ENCODE peak calls at places on chromosomes 4 and X, in seven cellular contexts. L, F, I, R, K, N and S are unnamed samples.

GRCh38 chr4:109046549-109047171 is 255.8 kb downstream of the COL25A1 start:
- DNase-seq in L (peak), F (no peak), I (no peak), R (peak), K (no peak), N (peak), S (no peak)

GRCh38 chr4:23171971-23172370 is 479.2 kb downstream of the GBA3 start:
- DNase-seq in L (no peak), F (no peak), I (no peak), R (no peak), K (no peak), N (no peak), S (no peak)

GRCh38 chr4:56128231-56128630 is 179.5 kb downstream of the CEP135 start:
- DNase-seq in L (peak), F (no peak), I (peak), R (no peak), K (no peak), N (peak), S (no peak)

GRCh38 chrX:44428989-44429627 is 85.6 kb upstream of the EFHC2 start:
- DNase-seq in L (no peak), F (no peak), I (no peak), R (no peak), K (no peak), N (no peak), S (no peak)

GRCh38 chr4:175998782-175999181 is 66.9 kb upstream of the WDR17 start:
- DNase-seq in L (no peak), F (no peak), I (no peak), R (peak), K (peak), N (no peak), S (no peak)

GRCh38 chrX:48957477-48957826 is at the start of gene OTUD5:
- DNase-seq in L (no peak), F (peak), I (peak), R (peak), K (no peak), N (no peak), S (peak)

GRCh38 chr4:138891610-138892009 is 124.0 kb upstream of the NOCT start:
- DNase-seq in L (no peak), F (no peak), I (peak), R (no peak), K (no peak), N (no peak), S (no peak)

GRCh38 chr4:153274967-153275366 is 69.5 kb upstream of the MND1 start:
- DNase-seq in L (no peak), F (no peak), I (no peak), R (no peak), K (no peak), N (no peak), S (no peak)

GRCh38 chr4:105483840-105484239 is 10.0 kb upstream of the PPA2 start:
- DNase-seq in L (peak), F (no peak), I (no peak), R (no peak), K (no peak), N (no peak), S (no peak)

GRCh38 chrX:66012094-66012534 is 27.8 kb downstream of the VSIG4 start:
- DNase-seq in L (no peak), F (no peak), I (no peak), R (no peak), K (no peak), N (no peak), S (no peak)

GRCh38 chr4:154551872-154552686 is 1.9 kb upstream of the PLRG1 start:
- DNase-seq in L (peak), F (peak), I (peak), R (peak), K (peak), N (peak), S (peak)

GRCh38 chr4:183721207-183722081 is 62.4 kb downstream of the TRAPPC11 start:
- DNase-seq in L (peak), F (peak), I (no peak), R (peak), K (peak), N (no peak), S (no peak)

GRCh38 chr4:185896832-185897475 is 85.0 kb upstream of the SORBS2 start:
- DNase-seq in L (no peak), F (no peak), I (no peak), R (no peak), K (no peak), N (no peak), S (no peak)

GRCh38 chrX:39296472-39296871 is 495.2 kb downstream of the MID1IP1 start:
- DNase-seq in L (no peak), F (no peak), I (no peak), R (peak), K (no peak), N (no peak), S (no peak)

GRCh38 chrX:107731831-107732502 is 43.6 kb downstream of the TSC22D3 start:
- DNase-seq in L (peak), F (no peak), I (no peak), R (peak), K (peak), N (peak), S (peak)

GRCh38 chrX:1511829-1512228 is 25.2 kb downstream of the P2RY8 start:
- DNase-seq in L (no peak), F (no peak), I (no peak), R (no peak), K (no peak), N (no peak), S (no peak)

GRCh38 chrX:9940397-9940796 is 26.8 kb upstream of the CLDN34 start:
- DNase-seq in L (peak), F (no peak), I (no peak), R (peak), K (no peak), N (peak), S (no peak)

GRCh38 chrX:22399793-22400192 is 127.1 kb downstream of the CBLL2 start:
- DNase-seq in L (peak), F (no peak), I (no peak), R (no peak), K (no peak), N (peak), S (peak)

GRCh38 chr4:128345650-128346049 is 58.0 kb upstream of the PGRMC2 start:
- DNase-seq in L (no peak), F (no peak), I (no peak), R (no peak), K (no peak), N (no peak), S (no peak)

GRCh38 chr4:95181446-95182306 is 367.1 kb downstream of the UNC5C start:
- DNase-seq in L (peak), F (no peak), I (peak), R (peak), K (peak), N (no peak), S (no peak)

GRCh38 chr4:144350706-144351105 is 210.2 kb upstream of the GYPA start:
- DNase-seq in L (no peak), F (no peak), I (no peak), R (no peak), K (no peak), N (no peak), S (no peak)